ENCODE peak calls at places on chromosome 9, in seven cellular contexts. I is CD8-positive, alpha-beta T cell; O is cardiac muscle cell; F is heart left ventricle; U is lower lobe of right lung; V is colonic mucosa; W is PC-3. D is an unnamed sample.
A peak's percentile ranks its signal among the peaks of the same experiment; 100 is the strongest.

GRCh38 chr9:26863074-26863473 is 29.5 kb downstream of the CAAP1 start:
- DNase-seq in V (no peak), O (peak; percentile 28), U (no peak), F (no peak), I (no peak), W (peak; percentile 14), D (no peak)

GRCh38 chr9:86354048-86354881 is at the start of gene TUT7:
- DNase-seq in W (peak; percentile 93), F (peak; percentile 97), V (peak; percentile 97), O (peak; percentile 98), I (peak; percentile 94), U (peak; percentile 96), D (peak; percentile 89)

GRCh38 chr9:82170871-82171270 is 182.3 kb downstream of the SPATA31D1 start:
- DNase-seq in V (no peak), W (no peak), O (no peak), U (no peak), F (no peak), I (no peak), D (no peak)

GRCh38 chr9:113991714-113992113 is 86.4 kb downstream of the AMBP start:
- DNase-seq in V (no peak), W (no peak), F (no peak), U (no peak), O (no peak), I (no peak), D (no peak)

GRCh38 chr9:111356567-111357244 is 26.7 kb upstream of the OR2K2 start:
- DNase-seq in I (no peak), U (no peak), O (peak; percentile 88), F (no peak), V (peak; percentile 20), W (peak; percentile 80), D (peak; percentile 79)

GRCh38 chr9:96331236-96331947 is 29.4 kb upstream of the HSD17B3 start:
- DNase-seq in O (peak; percentile 11), V (no peak), F (no peak), W (peak; percentile 84), U (no peak), I (no peak), D (peak; percentile 81)

GRCh38 chr9:95517559-95517933 is 775 bp upstream of the PTCH1 start:
- DNase-seq in O (no peak), W (no peak), F (no peak), V (no peak), U (no peak), I (no peak), D (no peak)

GRCh38 chr9:122091682-122092592 is 1.2 kb downstream of the TTLL11 start:
- DNase-seq in O (no peak), U (no peak), V (no peak), I (no peak), F (no peak), W (no peak), D (no peak)

GRCh38 chr9:79660615-79661014 is 88.8 kb downstream of the TLE4 start:
- DNase-seq in F (no peak), V (no peak), I (no peak), W (no peak), O (no peak), U (no peak), D (no peak)

GRCh38 chr9:133732351-133733073 is 5.6 kb downstream of the SARDH start:
- DNase-seq in I (no peak), U (no peak), W (no peak), V (no peak), F (no peak), O (no peak), D (no peak)

GRCh38 chr9:120477534-120478001 is 102.4 kb downstream of the CDK5RAP2 start:
- DNase-seq in U (peak; percentile 54), I (no peak), V (peak; percentile 71), F (peak; percentile 55), W (peak; percentile 63), O (peak; percentile 96), D (no peak)

GRCh38 chr9:116027096-116027495 is 126.5 kb upstream of the PAPPA start:
- DNase-seq in W (no peak), F (no peak), O (peak; percentile 17), I (no peak), U (no peak), V (no peak), D (peak; percentile 14)

GRCh38 chr9:136925414-136926153 is 19.0 kb downstream of the FBXW5 start:
- DNase-seq in W (no peak), F (peak; percentile 64), O (no peak), U (no peak), I (no peak), V (no peak), D (no peak)

GRCh38 chr9:17863213-17863883 is 284.5 kb downstream of the SH3GL2 start:
- DNase-seq in V (no peak), F (no peak), I (no peak), U (no peak), O (no peak), W (no peak), D (no peak)

GRCh38 chr9:17859228-17859627 is 280.4 kb downstream of the SH3GL2 start:
- DNase-seq in F (no peak), V (no peak), W (no peak), I (no peak), O (no peak), U (no peak), D (no peak)

GRCh38 chr9:17856995-17857394 is 278.1 kb downstream of the SH3GL2 start:
- DNase-seq in U (no peak), V (no peak), O (no peak), I (no peak), W (no peak), F (no peak), D (no peak)

GRCh38 chr9:17862081-17862480 is 283.2 kb downstream of the SH3GL2 start:
- DNase-seq in W (no peak), F (no peak), V (no peak), U (no peak), I (no peak), O (no peak), D (no peak)

GRCh38 chr9:17859987-17860386 is 281.1 kb downstream of the SH3GL2 start:
- DNase-seq in V (no peak), U (no peak), O (no peak), I (no peak), F (no peak), W (no peak), D (no peak)
- H3K27ac ChIP-seq in V (no peak overlapping the region), U (no peak overlapping the region), O (no peak overlapping the region), I (no peak overlapping the region), F (no peak overlapping the region), W (no peak overlapping the region), D (no peak overlapping the region)

GRCh38 chr9:130043654-130044623 is 950 bp upstream of the FNBP1 start:
- DNase-seq in O (peak; percentile 83), V (peak; percentile 56), W (no peak), U (no peak), F (peak; percentile 44), I (no peak), D (no peak)

GRCh38 chr9:130040901-130041647 is 1.9 kb downstream of the FNBP1 start:
- DNase-seq in U (no peak), O (no peak), V (no peak), F (no peak), W (no peak), I (no peak), D (no peak)

GRCh38 chr9:130042931-130043653 is at the start of gene FNBP1:
- DNase-seq in O (peak; percentile 84), I (peak; percentile 77), W (peak; percentile 68), U (peak; percentile 85), F (peak; percentile 85), V (peak; percentile 80), D (peak; percentile 65)

GRCh38 chr9:130041648-130042405 is 1.2 kb downstream of the FNBP1 start:
- DNase-seq in V (peak; percentile 29), I (no peak), F (no peak), W (peak; percentile 56), O (peak; percentile 37), U (no peak), D (no peak)

DNA sequence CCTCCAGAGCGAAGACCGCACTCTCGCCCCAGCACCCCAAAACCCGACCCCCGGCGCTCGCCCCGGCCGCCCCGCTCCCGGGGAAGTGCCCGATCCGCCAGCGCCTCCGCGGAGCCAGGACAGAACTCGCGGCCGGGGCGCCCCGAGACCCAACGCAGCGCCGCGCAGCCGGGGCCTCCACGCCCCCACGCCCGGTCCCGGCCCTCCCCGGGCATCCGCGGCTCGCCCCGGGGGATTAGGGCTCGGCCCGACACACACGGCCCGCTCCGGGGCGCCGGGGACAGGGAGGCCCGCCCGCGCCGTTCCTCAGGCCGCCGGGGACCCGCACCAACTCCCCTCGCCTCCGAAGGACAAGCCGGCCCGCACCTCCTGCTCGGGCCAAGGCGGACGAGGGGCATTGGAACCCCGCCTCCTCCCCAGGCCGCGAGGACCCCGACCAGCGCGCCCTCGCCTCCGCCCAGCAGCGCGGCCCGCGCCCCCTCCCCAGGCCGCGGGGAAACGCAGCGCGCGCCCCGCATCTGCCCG is 521 bp downstream of the FNBP1 start:
- DNase-seq in U (peak; percentile 60), W (no peak), O (peak; percentile 20), F (peak; percentile 34), I (peak; percentile 39), V (no peak), D (no peak)
- H3K4me1 ChIP-seq in U (peaks cover 47% of the 10 kb centered on the region), W (peaks cover 28% of the 10 kb centered on the region), O (peaks cover 10% of the 10 kb centered on the region), F (peaks cover 30% of the 10 kb centered on the region), I (peaks cover 42% of the 10 kb centered on the region), V (peaks cover 6% of the 10 kb centered on the region), D (no peaks in the 10 kb centered on the region)

GRCh38 chr9:112665347-112665746 is 52.6 kb downstream of the INIP start:
- DNase-seq in I (no peak), U (no peak), O (peak; percentile 27), V (no peak), W (peak; percentile 40), F (no peak), D (peak; percentile 17)
- TF ChIP-seq CTCF in I (no peak), U (no peak), O (peak; percentile 17), V (no peak), W (peak; percentile 52), F (no peak), D (peak; percentile 70)

GRCh38 chr9:124810513-124811355 is 33.8 kb downstream of the OLFML2A start:
- DNase-seq in U (no peak), I (no peak), W (peak; percentile 83), V (no peak), O (peak; percentile 74), F (no peak), D (peak; percentile 87)
- H3K27ac ChIP-seq in U (no peak overlapping the region), I (no peak overlapping the region), W (peak overlapping the region; percentile 88), V (peak overlapping the region; percentile 22), O (peak overlapping the region; percentile 30), F (peak overlapping the region; percentile 18), D (peak overlapping the region; percentile 89)

DNA sequence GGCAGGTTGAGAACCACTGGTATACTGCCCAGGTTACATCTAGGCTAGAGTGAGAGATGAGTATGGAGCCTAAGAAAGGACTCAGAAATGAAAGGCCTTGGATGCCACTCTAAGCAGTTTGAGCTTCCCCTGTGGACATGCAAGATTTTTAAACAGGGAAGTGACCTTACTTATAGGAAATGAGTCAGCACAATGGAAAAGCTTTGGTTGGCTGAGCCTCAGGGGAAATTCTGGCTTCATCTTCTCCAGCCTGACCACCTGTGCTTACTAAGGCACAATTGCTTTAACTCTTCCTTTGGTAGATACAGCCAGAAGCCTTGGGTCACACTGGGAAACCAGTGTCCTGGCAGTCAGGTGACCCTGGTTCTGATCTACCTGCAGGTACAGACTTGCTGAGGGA is 380.2 kb upstream of the ZNF462 start:
- DNase-seq in I (no peak), W (peak; percentile 71), F (no peak), V (no peak), O (peak; percentile 21), U (no peak), D (peak; percentile 86)
- H3K4me1 ChIP-seq in I (no peaks in the 10 kb centered on the region), W (peaks cover 24% of the 10 kb centered on the region), F (peaks cover 48% of the 10 kb centered on the region), V (no peaks in the 10 kb centered on the region), O (peaks cover 10% of the 10 kb centered on the region), U (no peaks in the 10 kb centered on the region), D (peaks cover 40% of the 10 kb centered on the region)